ENCODE peak calls at places on chromosomes 2 and 18, in eight cellular contexts. W, B, Q, M, E, A, U and J are unnamed samples.

GRCh38 chr2:204110250-204111183 is 174.0 kb downstream of the ICOS start:
- DNase-seq in A (peak), B (peak), W (no peak), U (no peak), Q (peak), M (no peak), E (no peak), J (no peak)

GRCh38 chr2:72919414-72920316 is 2.3 kb downstream of the EMX1 start:
- DNase-seq in Q (peak), W (no peak), B (no peak), A (peak), M (no peak), E (no peak), U (no peak), J (no peak)

GRCh38 chr2:23400703-23401102 is 15.7 kb downstream of the KLHL29 start:
- DNase-seq in M (no peak), W (no peak), B (no peak), E (no peak), Q (peak), A (no peak), U (no peak), J (no peak)

GRCh38 chr2:85702172-85702571 is 8.0 kb downstream of the GNLY start:
- DNase-seq in Q (no peak), B (no peak), W (no peak), U (peak), E (no peak), M (no peak), A (no peak), J (no peak)

GRCh38 chr2:224901121-224901676 is 141.1 kb downstream of the DOCK10 start:
- DNase-seq in U (no peak), W (no peak), Q (no peak), M (peak), E (no peak), A (no peak), B (no peak), J (peak)

GRCh38 chr18:77088977-77089795 is 43.4 kb downstream of the MBP start:
- DNase-seq in Q (peak), E (peak), B (no peak), M (no peak), W (no peak), A (no peak), U (peak), J (no peak)

GRCh38 chr2:121776885-121777698 is 21.6 kb downstream of the TSN start:
- DNase-seq in U (no peak), B (no peak), W (no peak), A (no peak), E (no peak), Q (no peak), M (no peak), J (no peak)

GRCh38 chr2:26692814-26693286 is 328 bp downstream of the KCNK3 start:
- DNase-seq in Q (no peak), W (no peak), B (no peak), U (no peak), A (no peak), M (peak), E (no peak), J (no peak)

GRCh38 chr2:181526014-181526413 is 68.8 kb downstream of the ITGA4 start:
- DNase-seq in E (no peak), B (no peak), M (no peak), W (no peak), U (peak), Q (no peak), A (no peak), J (no peak)

GRCh38 chr18:44536041-44536440 is 144.6 kb upstream of the SETBP1 start:
- DNase-seq in Q (no peak), A (no peak), U (peak), W (no peak), B (no peak), E (no peak), M (peak), J (no peak)

GRCh38 chr2:44136186-44136585 is 32.5 kb upstream of the PPM1B start:
- DNase-seq in E (no peak), U (peak), M (peak), B (no peak), W (no peak), A (no peak), Q (no peak), J (no peak)

GRCh38 chr18:74546007-74546406 is 11.7 kb downstream of the CNDP1 start:
- DNase-seq in U (no peak), A (no peak), E (no peak), M (no peak), B (no peak), W (no peak), Q (no peak), J (no peak)

GRCh38 chr18:58862851-58863538 is 1.7 kb upstream of the ZNF532 start:
- DNase-seq in B (no peak), M (peak), A (peak), W (peak), E (peak), Q (no peak), U (peak), J (peak)

GRCh38 chr2:130351495-130352125 is 4.2 kb upstream of the PTPN18 start:
- DNase-seq in W (no peak), M (no peak), Q (no peak), A (peak), U (no peak), E (no peak), B (no peak), J (no peak)

GRCh38 chr2:58862234-58862633 is 621.1 kb upstream of the FANCL start:
- DNase-seq in E (no peak), M (no peak), U (no peak), Q (no peak), B (no peak), A (no peak), W (no peak), J (no peak)

GRCh38 chr2:235976516-235976915 is 191.7 kb downstream of the GBX2 start:
- DNase-seq in U (no peak), A (no peak), Q (no peak), W (no peak), M (no peak), B (no peak), E (no peak), J (no peak)

GRCh38 chr2:43175187-43175490 is 51.3 kb downstream of the ZFP36L2 start:
- DNase-seq in A (no peak), U (no peak), Q (no peak), B (no peak), M (peak), W (no peak), E (no peak), J (no peak)

GRCh38 chr2:66437055-66437454 is 2.1 kb downstream of the MEIS1 start:
- DNase-seq in M (no peak), A (no peak), Q (no peak), E (no peak), W (no peak), B (no peak), U (peak), J (no peak)

GRCh38 chr2:156437272-156437671 is 1.1 kb downstream of the GPD2 start:
- DNase-seq in W (no peak), M (peak), U (peak), Q (no peak), B (no peak), A (no peak), E (no peak), J (no peak)

GRCh38 chr18:72544092-72544886 is at the start of gene CBLN2:
- DNase-seq in M (peak), Q (peak), A (peak), B (peak), E (no peak), U (peak), W (peak), J (peak)

GRCh38 chr18:30713299-30713698 is 329.2 kb downstream of the DSC3 start:
- DNase-seq in U (no peak), A (no peak), W (no peak), B (no peak), M (no peak), E (no peak), Q (no peak), J (no peak)

GRCh38 chr2:141496805-141497204 is 634.0 kb downstream of the LRP1B start:
- DNase-seq in E (no peak), M (no peak), Q (no peak), B (no peak), A (no peak), U (no peak), W (no peak), J (no peak)

GRCh38 chr2:228648541-228648940 is 467.1 kb upstream of the SPHKAP start:
- DNase-seq in W (no peak), A (no peak), B (no peak), Q (no peak), U (no peak), E (no peak), M (no peak), J (no peak)

GRCh38 chr18:24630346-24630880 is 170.0 kb downstream of the HRH4 start:
- DNase-seq in U (no peak), M (no peak), Q (no peak), W (no peak), A (no peak), E (no peak), B (no peak), J (no peak)

GRCh38 chr2:176125215-176126054 is 2.9 kb downstream of the HOXD9 start:
- DNase-seq in A (no peak), M (no peak), E (no peak), W (no peak), B (no peak), Q (no peak), U (no peak), J (no peak)

GRCh38 chr2:207796585-207797350 is 27.1 kb upstream of the FZD5 start:
- DNase-seq in A (no peak), M (peak), U (peak), B (no peak), W (no peak), Q (no peak), E (no peak), J (peak)

GRCh38 chr2:149658553-149658952 is 71.0 kb upstream of the MMADHC start:
- DNase-seq in M (no peak), E (no peak), B (no peak), W (no peak), A (no peak), U (no peak), Q (no peak), J (no peak)

GRCh38 chr2:217650716-217651360 is 352.0 kb downstream of the TNS1 start:
- DNase-seq in W (no peak), E (peak), B (no peak), A (peak), Q (no peak), M (peak), U (peak), J (peak)